ENCODE peak calls at places on chromosomes 3 and 15, in six cellular contexts. One of them, this sample, is unnamed.

GRCh38 chr3:11317300-11317699 is 45.1 kb downstream of the ATG7 start:
- DNase-seq in foreskin fibroblast: no peak
- DNase-seq in NCI-H2029: no peak
- DNase-seq in nucleus accumbens: no peak
- DNase-seq in CD8-positive, alpha-beta T cell: no peak
- DNase-seq in memory B cell: no peak
- DNase-seq in this sample: no peak

GRCh38 chr3:178476886-178477285 is 59.4 kb upstream of the KCNMB2 start:
- DNase-seq in foreskin fibroblast: no peak
- DNase-seq in NCI-H2029: no peak
- DNase-seq in nucleus accumbens: no peak
- DNase-seq in CD8-positive, alpha-beta T cell: no peak
- DNase-seq in memory B cell: no peak
- DNase-seq in this sample: no peak

GRCh38 chr15:90230610-90231009 is 3.1 kb downstream of the CIB1 start:
- DNase-seq in foreskin fibroblast: no peak
- DNase-seq in NCI-H2029: no peak
- DNase-seq in nucleus accumbens: no peak
- DNase-seq in CD8-positive, alpha-beta T cell: no peak
- DNase-seq in memory B cell: no peak
- DNase-seq in this sample: no peak

GRCh38 chr3:190568036-190568435 is 54.2 kb downstream of the IL1RAP start:
- DNase-seq in foreskin fibroblast: no peak
- DNase-seq in NCI-H2029: no peak
- DNase-seq in nucleus accumbens: no peak
- DNase-seq in CD8-positive, alpha-beta T cell: no peak
- DNase-seq in memory B cell: no peak
- DNase-seq in this sample: no peak

GRCh38 chr15:43225201-43225949 is 4.6 kb upstream of the EPB42 start:
- DNase-seq in foreskin fibroblast: peak; percentile 36
- DNase-seq in NCI-H2029: peak; percentile 1
- DNase-seq in nucleus accumbens: no peak
- DNase-seq in CD8-positive, alpha-beta T cell: peak; percentile 52
- DNase-seq in memory B cell: peak; percentile 47
- DNase-seq in this sample: peak; percentile 79

GRCh38 chr3:179227349-179227748 is 23.6 kb downstream of the KCNMB3 start:
- DNase-seq in foreskin fibroblast: no peak
- DNase-seq in NCI-H2029: no peak
- DNase-seq in nucleus accumbens: no peak
- DNase-seq in CD8-positive, alpha-beta T cell: no peak
- DNase-seq in memory B cell: no peak
- DNase-seq in this sample: no peak

GRCh38 chr15:67097893-67098740 is 32.7 kb downstream of the SMAD3 start:
- DNase-seq in foreskin fibroblast: peak; percentile 86
- DNase-seq in NCI-H2029: no peak
- DNase-seq in nucleus accumbens: no peak
- DNase-seq in CD8-positive, alpha-beta T cell: no peak
- DNase-seq in memory B cell: no peak
- DNase-seq in this sample: no peak

GRCh38 chr3:23055733-23056376 is 147.3 kb upstream of the UBE2E2 start:
- DNase-seq in foreskin fibroblast: peak; percentile 36
- DNase-seq in NCI-H2029: no peak
- DNase-seq in nucleus accumbens: no peak
- DNase-seq in CD8-positive, alpha-beta T cell: no peak
- DNase-seq in memory B cell: no peak
- DNase-seq in this sample: no peak

GRCh38 chr3:45154641-45155147 is 8.5 kb upstream of the CDCP1 start:
- DNase-seq in foreskin fibroblast: no peak
- DNase-seq in NCI-H2029: no peak
- DNase-seq in nucleus accumbens: no peak
- DNase-seq in CD8-positive, alpha-beta T cell: no peak
- DNase-seq in memory B cell: no peak
- DNase-seq in this sample: no peak

This sample was measured in GM19239.